ENCODE peak calls at places on chromosomes 7 and 10, in ten cellular contexts. One of them, this sample, is unnamed.

GRCh38 chr10:24958701-24959392 is 6.4 kb upstream of the PRTFDC1 start:
- DNase-seq in lower lobe of right lung: no peak
- DNase-seq in CD4-positive, alpha-beta T cell: no peak
- DNase-seq in AG04450: no peak
- DNase-seq in tibial artery: peak
- DNase-seq in left ventricle myocardium inferior: peak
- DNase-seq in Panc1: no peak
- DNase-seq in brain microvascular endothelial cell: peak
- DNase-seq in uterus: peak
- DNase-seq in CD4-positive, CD25-positive, alpha-beta regulatory T cell: no peak
- DNase-seq in this sample: no peak

GRCh38 chr10:26869528-26869927 is 8.8 kb upstream of the ABI1 start:
- DNase-seq in lower lobe of right lung: no peak
- DNase-seq in CD4-positive, alpha-beta T cell: no peak
- DNase-seq in AG04450: no peak
- DNase-seq in tibial artery: no peak
- DNase-seq in left ventricle myocardium inferior: no peak
- DNase-seq in Panc1: no peak
- DNase-seq in brain microvascular endothelial cell: no peak
- DNase-seq in uterus: no peak
- DNase-seq in CD4-positive, CD25-positive, alpha-beta regulatory T cell: no peak
- DNase-seq in this sample: peak

GRCh38 chr7:7438851-7439250 is 96.8 kb downstream of the COL28A1 start:
- DNase-seq in lower lobe of right lung: no peak
- DNase-seq in CD4-positive, alpha-beta T cell: no peak
- DNase-seq in AG04450: peak
- DNase-seq in tibial artery: no peak
- DNase-seq in left ventricle myocardium inferior: no peak
- DNase-seq in Panc1: peak
- DNase-seq in brain microvascular endothelial cell: peak
- DNase-seq in uterus: no peak
- DNase-seq in CD4-positive, CD25-positive, alpha-beta regulatory T cell: no peak
- DNase-seq in this sample: no peak

GRCh38 chr7:19122018-19122588 is 4.7 kb upstream of the TWIST1 start:
- DNase-seq in lower lobe of right lung: no peak
- DNase-seq in CD4-positive, alpha-beta T cell: no peak
- DNase-seq in AG04450: no peak
- DNase-seq in tibial artery: no peak
- DNase-seq in left ventricle myocardium inferior: no peak
- DNase-seq in Panc1: peak
- DNase-seq in brain microvascular endothelial cell: peak
- DNase-seq in uterus: no peak
- DNase-seq in CD4-positive, CD25-positive, alpha-beta regulatory T cell: no peak
- DNase-seq in this sample: no peak

GRCh38 chr7:64045301-64046040 is at the start of gene ZNF727:
- DNase-seq in lower lobe of right lung: peak
- DNase-seq in CD4-positive, alpha-beta T cell: peak
- DNase-seq in AG04450: no peak
- DNase-seq in tibial artery: peak
- DNase-seq in left ventricle myocardium inferior: peak
- DNase-seq in Panc1: no peak
- DNase-seq in brain microvascular endothelial cell: no peak
- DNase-seq in uterus: peak
- DNase-seq in CD4-positive, CD25-positive, alpha-beta regulatory T cell: peak
- DNase-seq in this sample: peak

GRCh38 chr10:8174762-8175161 is 120.3 kb downstream of the GATA3 start:
- DNase-seq in lower lobe of right lung: no peak
- DNase-seq in CD4-positive, alpha-beta T cell: no peak
- DNase-seq in AG04450: no peak
- DNase-seq in tibial artery: no peak
- DNase-seq in left ventricle myocardium inferior: no peak
- DNase-seq in Panc1: no peak
- DNase-seq in brain microvascular endothelial cell: no peak
- DNase-seq in uterus: no peak
- DNase-seq in CD4-positive, CD25-positive, alpha-beta regulatory T cell: no peak
- DNase-seq in this sample: no peak

GRCh38 chr7:145692237-145692950 is 424.2 kb upstream of the CNTNAP2 start:
- DNase-seq in lower lobe of right lung: no peak
- DNase-seq in CD4-positive, alpha-beta T cell: no peak
- DNase-seq in AG04450: no peak
- DNase-seq in tibial artery: no peak
- DNase-seq in left ventricle myocardium inferior: peak
- DNase-seq in Panc1: no peak
- DNase-seq in brain microvascular endothelial cell: no peak
- DNase-seq in uterus: no peak
- DNase-seq in CD4-positive, CD25-positive, alpha-beta regulatory T cell: no peak
- DNase-seq in this sample: no peak

GRCh38 chr10:71975891-71976725 is 11.9 kb downstream of the CHST3 start:
- DNase-seq in lower lobe of right lung: no peak
- DNase-seq in CD4-positive, alpha-beta T cell: no peak
- DNase-seq in AG04450: no peak
- DNase-seq in tibial artery: peak
- DNase-seq in left ventricle myocardium inferior: no peak
- DNase-seq in Panc1: peak
- DNase-seq in brain microvascular endothelial cell: peak
- DNase-seq in uterus: peak
- DNase-seq in CD4-positive, CD25-positive, alpha-beta regulatory T cell: no peak
- DNase-seq in this sample: no peak

GRCh38 chr7:91242097-91242846 is 22.0 kb upstream of the FZD1 start:
- DNase-seq in lower lobe of right lung: no peak
- DNase-seq in CD4-positive, alpha-beta T cell: no peak
- DNase-seq in AG04450: no peak
- DNase-seq in tibial artery: no peak
- DNase-seq in left ventricle myocardium inferior: no peak
- DNase-seq in Panc1: no peak
- DNase-seq in brain microvascular endothelial cell: no peak
- DNase-seq in uterus: no peak
- DNase-seq in CD4-positive, CD25-positive, alpha-beta regulatory T cell: no peak
- DNase-seq in this sample: no peak

GRCh38 chr10:12400266-12400931 is 51.1 kb downstream of the CAMK1D start:
- DNase-seq in lower lobe of right lung: no peak
- DNase-seq in CD4-positive, alpha-beta T cell: no peak
- DNase-seq in AG04450: no peak
- DNase-seq in tibial artery: no peak
- DNase-seq in left ventricle myocardium inferior: no peak
- DNase-seq in Panc1: peak
- DNase-seq in brain microvascular endothelial cell: peak
- DNase-seq in uterus: no peak
- DNase-seq in CD4-positive, CD25-positive, alpha-beta regulatory T cell: no peak
- DNase-seq in this sample: no peak

GRCh38 chr7:44921607-44922350 is 36.4 kb upstream of the PURB start:
- DNase-seq in lower lobe of right lung: peak
- DNase-seq in CD4-positive, alpha-beta T cell: peak
- DNase-seq in AG04450: peak
- DNase-seq in tibial artery: peak
- DNase-seq in left ventricle myocardium inferior: peak
- DNase-seq in Panc1: peak
- DNase-seq in brain microvascular endothelial cell: peak
- DNase-seq in uterus: peak
- DNase-seq in CD4-positive, CD25-positive, alpha-beta regulatory T cell: peak
- DNase-seq in this sample: peak

GRCh38 chr7:30406664-30407425 is 71.7 kb downstream of the NOD1 start:
- DNase-seq in lower lobe of right lung: no peak
- DNase-seq in CD4-positive, alpha-beta T cell: no peak
- DNase-seq in AG04450: no peak
- DNase-seq in tibial artery: no peak
- DNase-seq in left ventricle myocardium inferior: no peak
- DNase-seq in Panc1: no peak
- DNase-seq in brain microvascular endothelial cell: no peak
- DNase-seq in uterus: no peak
- DNase-seq in CD4-positive, CD25-positive, alpha-beta regulatory T cell: no peak
- DNase-seq in this sample: no peak
- H3K27ac ChIP-seq in lower lobe of right lung: no peak
- H3K27ac ChIP-seq in CD4-positive, alpha-beta T cell: no peak
- H3K27ac ChIP-seq in AG04450: no peak
- H3K27ac ChIP-seq in tibial artery: no peak
- H3K27ac ChIP-seq in left ventricle myocardium inferior: peak
- H3K27ac ChIP-seq in Panc1: no peak
- H3K27ac ChIP-seq in brain microvascular endothelial cell: no peak
- H3K27ac ChIP-seq in uterus: no peak
- H3K27ac ChIP-seq in CD4-positive, CD25-positive, alpha-beta regulatory T cell: no peak
- H3K27ac ChIP-seq in this sample: no peak

DNA sequence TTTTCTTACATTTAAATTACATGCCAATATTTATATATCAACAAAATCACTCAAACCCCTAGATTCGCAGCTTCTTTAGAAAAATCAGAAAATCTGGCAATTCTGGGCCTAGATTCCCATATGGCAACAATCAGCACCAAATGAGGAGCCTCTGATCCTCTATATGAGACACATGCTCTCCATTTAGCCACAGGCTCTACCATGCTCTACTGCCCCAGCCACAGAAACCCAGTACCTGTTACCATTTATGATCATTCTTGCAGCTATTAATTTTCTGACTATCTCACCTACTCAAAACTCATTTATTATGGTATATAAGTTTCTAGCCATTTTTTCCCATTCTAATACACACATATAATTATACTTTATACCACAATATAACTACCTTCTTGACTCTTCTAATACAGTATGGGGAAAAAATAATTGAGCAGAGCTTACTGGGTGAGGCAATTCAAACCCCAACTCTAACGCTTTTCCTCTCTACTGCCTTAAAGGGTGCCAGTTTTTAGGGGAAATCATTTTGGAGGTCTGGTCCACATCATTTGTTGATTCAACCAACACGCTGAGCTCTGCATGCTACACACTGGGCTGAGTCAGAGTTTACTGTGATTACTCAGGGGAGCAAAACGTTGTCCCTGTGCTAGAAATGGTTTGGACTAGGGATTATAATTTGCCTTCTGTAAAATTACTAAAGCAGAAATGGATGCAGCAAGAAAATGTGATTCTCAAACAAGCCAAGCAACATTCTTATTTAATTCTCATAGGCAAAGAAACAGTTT is 11.6 kb downstream of the PDLIM1 start:
- DNase-seq in lower lobe of right lung: no peak
- DNase-seq in CD4-positive, alpha-beta T cell: no peak
- DNase-seq in AG04450: no peak
- DNase-seq in tibial artery: no peak
- DNase-seq in left ventricle myocardium inferior: no peak
- DNase-seq in Panc1: no peak
- DNase-seq in brain microvascular endothelial cell: peak
- DNase-seq in uterus: no peak
- DNase-seq in CD4-positive, CD25-positive, alpha-beta regulatory T cell: no peak
- DNase-seq in this sample: no peak
- H3K27ac ChIP-seq in lower lobe of right lung: peak
- H3K27ac ChIP-seq in CD4-positive, alpha-beta T cell: no peak
- H3K27ac ChIP-seq in AG04450: peak
- H3K27ac ChIP-seq in tibial artery: peak
- H3K27ac ChIP-seq in left ventricle myocardium inferior: peak
- H3K27ac ChIP-seq in Panc1: peak
- H3K27ac ChIP-seq in brain microvascular endothelial cell: peak
- H3K27ac ChIP-seq in uterus: peak
- H3K27ac ChIP-seq in CD4-positive, CD25-positive, alpha-beta regulatory T cell: no peak
- H3K27ac ChIP-seq in this sample: no peak

GRCh38 chr10:13989616-13990015 is 341.1 kb downstream of the FRMD4A start:
- DNase-seq in lower lobe of right lung: no peak
- DNase-seq in CD4-positive, alpha-beta T cell: no peak
- DNase-seq in AG04450: no peak
- DNase-seq in tibial artery: no peak
- DNase-seq in left ventricle myocardium inferior: no peak
- DNase-seq in Panc1: no peak
- DNase-seq in brain microvascular endothelial cell: no peak
- DNase-seq in uterus: no peak
- DNase-seq in CD4-positive, CD25-positive, alpha-beta regulatory T cell: no peak
- DNase-seq in this sample: no peak

GRCh38 chr10:13993169-13993568 is 337.6 kb downstream of the FRMD4A start:
- DNase-seq in lower lobe of right lung: no peak
- DNase-seq in CD4-positive, alpha-beta T cell: no peak
- DNase-seq in AG04450: peak
- DNase-seq in tibial artery: no peak
- DNase-seq in left ventricle myocardium inferior: no peak
- DNase-seq in Panc1: no peak
- DNase-seq in brain microvascular endothelial cell: no peak
- DNase-seq in uterus: peak
- DNase-seq in CD4-positive, CD25-positive, alpha-beta regulatory T cell: no peak
- DNase-seq in this sample: no peak

GRCh38 chr10:13990392-13990805 is 340.3 kb downstream of the FRMD4A start:
- DNase-seq in lower lobe of right lung: no peak
- DNase-seq in CD4-positive, alpha-beta T cell: no peak
- DNase-seq in AG04450: no peak
- DNase-seq in tibial artery: no peak
- DNase-seq in left ventricle myocardium inferior: peak
- DNase-seq in Panc1: no peak
- DNase-seq in brain microvascular endothelial cell: no peak
- DNase-seq in uterus: peak
- DNase-seq in CD4-positive, CD25-positive, alpha-beta regulatory T cell: no peak
- DNase-seq in this sample: no peak

GRCh38 chr10:13991353-13991752 is 339.4 kb downstream of the FRMD4A start:
- DNase-seq in lower lobe of right lung: no peak
- DNase-seq in CD4-positive, alpha-beta T cell: no peak
- DNase-seq in AG04450: no peak
- DNase-seq in tibial artery: no peak
- DNase-seq in left ventricle myocardium inferior: no peak
- DNase-seq in Panc1: no peak
- DNase-seq in brain microvascular endothelial cell: no peak
- DNase-seq in uterus: no peak
- DNase-seq in CD4-positive, CD25-positive, alpha-beta regulatory T cell: no peak
- DNase-seq in this sample: no peak

GRCh38 chr10:13990918-13991317 is 339.8 kb downstream of the FRMD4A start:
- DNase-seq in lower lobe of right lung: no peak
- DNase-seq in CD4-positive, alpha-beta T cell: no peak
- DNase-seq in AG04450: no peak
- DNase-seq in tibial artery: no peak
- DNase-seq in left ventricle myocardium inferior: peak
- DNase-seq in Panc1: no peak
- DNase-seq in brain microvascular endothelial cell: peak
- DNase-seq in uterus: peak
- DNase-seq in CD4-positive, CD25-positive, alpha-beta regulatory T cell: no peak
- DNase-seq in this sample: no peak
- H3K27ac ChIP-seq in lower lobe of right lung: peak
- H3K27ac ChIP-seq in CD4-positive, alpha-beta T cell: no peak
- H3K27ac ChIP-seq in AG04450: peak
- H3K27ac ChIP-seq in tibial artery: peak
- H3K27ac ChIP-seq in left ventricle myocardium inferior: peak
- H3K27ac ChIP-seq in Panc1: no peak
- H3K27ac ChIP-seq in brain microvascular endothelial cell: peak
- H3K27ac ChIP-seq in uterus: peak
- H3K27ac ChIP-seq in CD4-positive, CD25-positive, alpha-beta regulatory T cell: no peak
- H3K27ac ChIP-seq in this sample: no peak

DNA sequence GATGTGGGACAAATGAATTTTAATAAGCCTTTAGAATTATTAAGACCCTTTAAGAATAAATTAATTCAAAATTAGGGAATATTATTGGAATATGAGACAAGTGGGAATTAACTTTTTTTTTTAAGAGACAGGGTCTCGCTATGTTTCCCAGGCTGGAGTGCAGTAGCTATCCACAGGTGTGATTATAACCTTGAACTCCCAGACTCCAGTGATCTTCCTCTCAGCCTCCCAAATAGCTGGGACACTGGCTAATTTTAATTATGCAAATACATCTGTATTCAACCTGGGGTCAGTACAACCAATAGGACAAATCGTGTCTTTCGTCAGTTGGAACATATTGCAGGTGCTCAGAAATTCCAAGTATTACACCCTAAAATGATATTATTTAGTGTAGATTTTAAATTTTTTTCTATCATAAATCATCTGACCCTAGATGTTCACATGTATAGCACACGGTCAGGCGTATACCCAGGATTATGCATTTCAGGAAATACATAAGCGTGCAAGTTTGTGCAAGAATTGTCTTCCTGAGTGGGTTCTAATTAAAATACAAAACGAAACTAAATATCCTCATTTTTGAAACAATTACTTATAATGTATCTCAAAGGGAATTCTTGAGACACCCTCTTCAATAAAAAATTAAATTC is 1.2 kb downstream of the NT5C3A start:
- DNase-seq in lower lobe of right lung: no peak
- DNase-seq in CD4-positive, alpha-beta T cell: no peak
- DNase-seq in AG04450: no peak
- DNase-seq in tibial artery: no peak
- DNase-seq in left ventricle myocardium inferior: no peak
- DNase-seq in Panc1: no peak
- DNase-seq in brain microvascular endothelial cell: no peak
- DNase-seq in uterus: no peak
- DNase-seq in CD4-positive, CD25-positive, alpha-beta regulatory T cell: no peak
- DNase-seq in this sample: no peak
- H3K27ac ChIP-seq in lower lobe of right lung: no peak
- H3K27ac ChIP-seq in CD4-positive, alpha-beta T cell: no peak
- H3K27ac ChIP-seq in AG04450: no peak
- H3K27ac ChIP-seq in tibial artery: no peak
- H3K27ac ChIP-seq in left ventricle myocardium inferior: peak
- H3K27ac ChIP-seq in Panc1: peak
- H3K27ac ChIP-seq in brain microvascular endothelial cell: no peak
- H3K27ac ChIP-seq in uterus: peak
- H3K27ac ChIP-seq in CD4-positive, CD25-positive, alpha-beta regulatory T cell: no peak
- H3K27ac ChIP-seq in this sample: no peak

This sample was measured in caudate nucleus.